ENCODE peak calls at places on chromosomes 16 and 17, in nine cellular contexts. Q, W, R, Y, Z, V, D, P and B are unnamed samples.

GRCh38 chr17:281365-281999 is 71.1 kb downstream of the RPH3AL start:
- DNase-seq in Q (no peak), W (no peak), R (no peak), Y (no peak), Z (no peak), V (no peak), D (no peak), P (no peak), B (no peak)

GRCh38 chr17:59641799-59642484 is 22.2 kb downstream of the CLTC start:
- DNase-seq in Q (no peak), W (no peak), R (no peak), Y (no peak), Z (no peak), V (no peak), D (no peak), P (no peak), B (no peak)

GRCh38 chr16:67641779-67642708 is 2.9 kb upstream of the CARMIL2 start:
- DNase-seq in Q (peak; percentile 48), W (no peak), R (no peak), Y (peak; percentile 86), Z (peak; percentile 61), V (peak; percentile 64), D (no peak), P (no peak), B (peak; percentile 61)

GRCh38 chr17:16328997-16329396 is 24.3 kb downstream of the CENPV start:
- DNase-seq in Q (no peak), W (no peak), R (no peak), Y (no peak), Z (no peak), V (no peak), D (no peak), P (no peak), B (no peak)

GRCh38 chr16:23987443-23987842 is 151.7 kb downstream of the PRKCB start:
- DNase-seq in Q (no peak), W (no peak), R (no peak), Y (no peak), Z (no peak), V (no peak), D (no peak), P (no peak), B (no peak)

GRCh38 chr16:23959069-23959800 is 123.5 kb downstream of the PRKCB start:
- DNase-seq in Q (no peak), W (no peak), R (no peak), Y (peak; percentile 40), Z (no peak), V (no peak), D (no peak), P (no peak), B (no peak)

GRCh38 chr16:28167730-28168129 is 44.0 kb downstream of the XPO6 start:
- DNase-seq in Q (no peak), W (no peak), R (no peak), Y (no peak), Z (no peak), V (no peak), D (no peak), P (no peak), B (no peak)

GRCh38 chr17:2266045-2266864 is 37.3 kb downstream of the SMG6 start:
- DNase-seq in Q (no peak), W (no peak), R (peak; percentile 91), Y (no peak), Z (no peak), V (no peak), D (no peak), P (no peak), B (no peak)

GRCh38 chr17:62017496-62017895 is 47.6 kb downstream of the MED13 start:
- DNase-seq in Q (peak; percentile 11), W (no peak), R (no peak), Y (no peak), Z (no peak), V (no peak), D (no peak), P (no peak), B (peak; percentile 11)

GRCh38 chr17:78258323-78259229 is 27.1 kb downstream of the TMEM235 start:
- DNase-seq in Q (peak; percentile 91), W (no peak), R (peak; percentile 76), Y (no peak), Z (peak; percentile 51), V (peak; percentile 59), D (no peak), P (no peak), B (no peak)

GRCh38 chr17:28991779-28992178 is 14.1 kb downstream of the SEZ6 start:
- DNase-seq in Q (no peak), W (no peak), R (no peak), Y (no peak), Z (no peak), V (no peak), D (no peak), P (no peak), B (no peak)

GRCh38 chr17:19318611-19319010 is 43.9 kb downstream of the B9D1 start:
- DNase-seq in Q (no peak), W (no peak), R (no peak), Y (no peak), Z (no peak), V (no peak), D (no peak), P (no peak), B (no peak)

GRCh38 chr17:60165976-60166375 is 16.2 kb downstream of the CA4 start:
- DNase-seq in Q (no peak), W (no peak), R (no peak), Y (no peak), Z (no peak), V (no peak), D (no peak), P (no peak), B (no peak)

GRCh38 chr16:71711789-71712188 is 12.7 kb downstream of the PHLPP2 start:
- DNase-seq in Q (no peak), W (no peak), R (no peak), Y (no peak), Z (no peak), V (no peak), D (no peak), P (no peak), B (no peak)

GRCh38 chr17:49523706-49524472 is 28.8 kb downstream of the NGFR start:
- DNase-seq in Q (no peak), W (no peak), R (no peak), Y (peak; percentile 64), Z (no peak), V (no peak), D (no peak), P (no peak), B (no peak)

GRCh38 chr17:13002761-13003453 is 14.9 kb downstream of the ELAC2 start:
- DNase-seq in Q (peak; percentile 73), W (no peak), R (peak; percentile 71), Y (no peak), Z (peak; percentile 86), V (peak; percentile 75), D (peak; percentile 90), P (peak; percentile 88), B (peak; percentile 72)

GRCh38 chr17:58818654-58819053 is 63.0 kb downstream of the PPM1E start:
- DNase-seq in Q (no peak), W (no peak), R (no peak), Y (no peak), Z (no peak), V (no peak), D (no peak), P (no peak), B (no peak)

GRCh38 chr17:18966831-18967624 is 15.1 kb downstream of the SLC5A10 start:
- DNase-seq in Q (peak; percentile 22), W (no peak), R (no peak), Y (no peak), Z (no peak), V (no peak), D (peak; percentile 68), P (no peak), B (peak; percentile 17)

GRCh38 chr17:41367426-41368075 is 2.1 kb downstream of the KRT33B start:
- DNase-seq in Q (peak; percentile 34), W (peak; percentile 58), R (no peak), Y (no peak), Z (no peak), V (no peak), D (no peak), P (no peak), B (peak; percentile 83)

GRCh38 chr16:19008245-19008644 is 24.5 kb downstream of the TMC7 start:
- DNase-seq in Q (peak; percentile 57), W (peak; percentile 37), R (no peak), Y (no peak), Z (no peak), V (no peak), D (no peak), P (no peak), B (peak; percentile 76)

GRCh38 chr17:27282054-27282501 is 11.8 kb upstream of the WSB1 start:
- DNase-seq in Q (peak; percentile 98), W (no peak), R (no peak), Y (no peak), Z (peak; percentile 43), V (no peak), D (no peak), P (no peak), B (peak; percentile 91)

GRCh38 chr17:62194401-62194800 is 129.3 kb upstream of the MED13 start:
- DNase-seq in Q (no peak), W (no peak), R (no peak), Y (no peak), Z (no peak), V (no peak), D (no peak), P (no peak), B (no peak)

DNA sequence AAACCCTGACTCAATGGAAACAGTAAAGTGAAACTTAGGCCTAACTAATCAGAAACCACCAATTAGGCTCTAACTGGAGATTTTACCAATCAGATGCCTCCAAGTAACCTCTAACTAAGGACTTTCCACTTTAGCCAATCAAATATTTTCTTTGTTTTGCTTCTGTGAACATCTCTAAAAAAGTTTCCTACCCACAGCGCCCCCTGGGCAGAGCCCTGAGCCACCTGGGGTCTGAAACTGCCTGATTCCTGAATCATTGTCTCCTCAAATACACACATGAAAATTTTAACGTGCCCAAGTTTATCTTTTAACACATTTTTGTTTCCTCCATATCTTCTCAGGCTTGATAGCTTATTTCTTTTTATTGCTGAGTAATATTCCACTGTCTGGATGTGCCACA is 19.0 kb downstream of the ADAD2 start:
- DNase-seq in Q (no peak), W (no peak), R (no peak), Y (no peak), Z (no peak), V (no peak), D (no peak), P (no peak), B (no peak)
- TF ChIP-seq CTCF in Q (peak; percentile 18), W (peak; percentile 4), R (no peak), Y (no peak), Z (no peak), V (no peak), D (no peak), P (no peak), B (no peak)

GRCh38 chr17:79811036-79811887 is 14.4 kb upstream of the CBX8 start:
- DNase-seq in Q (no peak), W (no peak), R (no peak), Y (no peak), Z (no peak), V (no peak), D (peak; percentile 80), P (no peak), B (no peak)
- TF ChIP-seq CTCF in Q (peak; percentile 54), W (peak; percentile 70), R (peak; percentile 17), Y (no peak), Z (peak; percentile 28), V (peak; percentile 46), D (peak; percentile 59), P (peak; percentile 70), B (peak; percentile 37)

GRCh38 chr17:36463916-36464764 is 22.3 kb upstream of the ZNHIT3 start:
- DNase-seq in Q (peak; percentile 72), W (peak; percentile 32), R (no peak), Y (no peak), Z (no peak), V (peak; percentile 53), D (peak; percentile 85), P (peak; percentile 73), B (peak; percentile 72)
- TF ChIP-seq CTCF in Q (no peak), W (peak; percentile 5), R (no peak), Y (no peak), Z (no peak), V (no peak), D (peak; percentile 13), P (peak; percentile 22), B (no peak)

GRCh38 chr17:4250887-4251286 is 12.9 kb downstream of the ANKFY1 start:
- DNase-seq in Q (no peak), W (no peak), R (no peak), Y (no peak), Z (no peak), V (no peak), D (no peak), P (no peak), B (no peak)
- TF ChIP-seq CTCF in Q (no peak), W (no peak), R (no peak), Y (no peak), Z (no peak), V (no peak), D (no peak), P (no peak), B (no peak)